ENCODE peak calls at places on chromosomes 1 and 21, in five cellular contexts. Q is H1, S is mesendoderm, A is neuronal stem cell, N is IMR-90. J is an unnamed sample.

GRCh38 chr1:44717653-44718052 is 13.3 kb downstream of the RNU5D-1 start:
- DNase-seq in Q (no peak), A (no peak), S (no peak), N (peak), J (no peak)

GRCh38 chr1:19525607-19526545 is 40.5 kb upstream of the CAPZB start:
- DNase-seq in S (no peak), N (no peak), A (no peak), Q (no peak), J (no peak)

GRCh38 chr1:64686828-64687724 is 57.8 kb upstream of the RAVER2 start:
- DNase-seq in S (peak), N (peak), Q (no peak), A (peak), J (no peak)

GRCh38 chr1:214290399-214291037 is 9.6 kb downstream of the SMYD2 start:
- DNase-seq in A (no peak), N (no peak), S (no peak), Q (no peak), J (no peak)

GRCh38 chr1:29450591-29450990 is 214.3 kb downstream of the PTPRU start:
- DNase-seq in N (no peak), S (no peak), Q (no peak), A (no peak), J (no peak)

GRCh38 chr1:239718997-239719628 is 332.7 kb downstream of the CHRM3 start:
- DNase-seq in N (no peak), Q (no peak), S (no peak), A (no peak), J (no peak)

GRCh38 chr1:109901508-109902145 is 9.0 kb upstream of the CSF1 start:
- DNase-seq in S (no peak), A (no peak), N (no peak), Q (no peak), J (no peak)

GRCh38 chr21:27505516-27505915 is 538.6 kb upstream of the ADAMTS5 start:
- DNase-seq in N (peak), A (no peak), Q (no peak), S (no peak), J (no peak)

GRCh38 chr21:15616864-15617574 is 112.8 kb upstream of the USP25 start:
- DNase-seq in S (no peak), A (no peak), Q (no peak), N (peak), J (no peak)

GRCh38 chr21:14488805-14489204 is 57.3 kb downstream of the SAMSN1 start:
- DNase-seq in Q (no peak), N (no peak), A (no peak), S (no peak), J (no peak)

GRCh38 chr1:62286778-62287224 is 32.4 kb downstream of the KANK4 start:
- DNase-seq in A (no peak), S (peak), N (no peak), Q (peak), J (peak)

GRCh38 chr1:84069236-84069845 is 70.4 kb upstream of the TTLL7 start:
- DNase-seq in S (peak), N (no peak), Q (no peak), A (no peak), J (no peak)

DNA sequence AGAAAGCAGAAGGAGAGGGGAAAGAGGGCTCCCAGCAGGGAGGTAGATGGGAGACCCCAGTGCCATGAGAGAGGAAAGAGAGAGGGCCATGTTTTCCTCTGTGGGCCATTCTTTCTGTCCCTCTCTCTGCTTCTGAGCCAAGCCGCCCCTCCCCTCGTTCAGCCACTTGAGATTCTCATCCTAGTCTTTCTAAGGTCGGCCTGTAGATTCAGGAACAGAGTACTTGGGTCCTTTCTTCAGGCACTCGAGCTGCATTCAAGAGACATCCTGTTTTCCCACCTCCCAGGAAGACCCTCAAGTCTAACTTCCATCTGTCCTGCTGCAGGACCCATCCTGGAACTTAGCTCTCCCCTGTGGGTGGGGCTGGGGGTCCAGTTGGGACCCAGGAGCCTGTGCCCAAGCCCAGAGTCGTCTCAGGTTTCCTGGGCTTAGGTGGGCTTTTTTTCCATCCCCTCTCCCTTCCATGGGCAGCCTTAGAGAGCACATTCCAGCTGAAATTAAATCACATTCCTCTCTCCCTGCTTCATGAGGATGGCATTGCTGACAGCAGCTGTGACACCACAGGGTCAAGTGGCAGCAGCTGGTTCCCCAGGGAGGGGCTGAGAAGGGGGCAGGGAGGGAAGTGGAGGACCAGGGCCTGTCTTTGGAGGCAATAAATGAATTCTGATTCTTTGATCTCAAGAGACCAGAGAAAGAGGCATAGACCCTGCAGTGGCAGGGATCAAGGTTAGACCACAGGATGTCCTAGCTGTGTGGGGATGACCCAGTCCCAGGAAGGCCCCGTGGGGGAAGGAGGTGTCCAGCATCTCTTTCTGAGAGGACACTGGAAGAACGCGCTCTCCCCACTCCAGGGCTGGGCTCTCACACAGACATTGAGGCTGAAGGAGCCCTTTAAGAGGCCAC is 12.9 kb downstream of the NES start:
- DNase-seq in S (peak), A (no peak), Q (no peak), N (peak), J (peak)
- H4K8ac ChIP-seq in S (no peak), A (no peak), Q (peak), N (peak), J (no peak)

GRCh38 chr21:34611528-34611927 is 3.4 kb downstream of the RCAN1 start:
- DNase-seq in A (no peak), N (no peak), Q (no peak), S (peak), J (no peak)

GRCh38 chr21:34609951-34610549 is 4.9 kb downstream of the RCAN1 start:
- DNase-seq in S (no peak), Q (no peak), N (no peak), A (no peak), J (no peak)

GRCh38 chr21:34613679-34614442 is 1.1 kb downstream of the RCAN1 start:
- DNase-seq in N (peak), Q (no peak), A (no peak), S (no peak), J (no peak)

GRCh38 chr21:34612557-34612956 is 2.4 kb downstream of the RCAN1 start:
- DNase-seq in Q (no peak), N (no peak), S (no peak), A (no peak), J (no peak)

GRCh38 chr21:34612056-34612455 is 2.9 kb downstream of the RCAN1 start:
- DNase-seq in S (no peak), Q (no peak), A (no peak), N (no peak), J (no peak)
- H3K23ac ChIP-seq in S (no peak), Q (no peak), A (no peak), N (no peak), J (no peak)

GRCh38 chr1:178155478-178156255 is 61.8 kb downstream of the RASAL2 start:
- DNase-seq in S (no peak), N (no peak), Q (no peak), A (no peak), J (no peak)

GRCh38 chr1:178150610-178151009 is 56.7 kb downstream of the RASAL2 start:
- DNase-seq in A (no peak), N (peak), Q (no peak), S (no peak), J (no peak)

GRCh38 chr1:178146456-178146855 is 52.6 kb downstream of the RASAL2 start:
- DNase-seq in A (no peak), Q (no peak), N (no peak), S (no peak), J (no peak)

DNA sequence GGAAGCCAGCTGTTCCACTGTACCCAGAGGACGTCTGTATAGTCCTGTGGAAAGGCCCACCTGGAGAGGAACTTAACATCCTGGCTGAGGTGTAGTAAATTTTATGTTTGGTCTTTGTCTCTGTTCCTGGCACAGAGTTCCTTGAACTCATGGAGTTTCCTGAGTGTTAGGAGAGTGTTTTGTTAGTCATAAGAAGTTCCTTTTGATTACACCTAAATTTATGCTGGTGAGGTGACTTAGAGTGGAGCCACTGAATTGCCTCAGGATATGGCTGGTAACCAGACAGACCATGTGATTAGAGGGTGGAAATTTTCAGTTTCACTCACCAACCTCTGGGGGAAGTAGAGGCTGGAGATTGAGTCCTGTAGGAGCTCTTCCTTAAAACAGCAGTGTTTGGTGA is 57.9 kb downstream of the RASAL2 start:
- DNase-seq in A (no peak), Q (no peak), S (no peak), N (no peak), J (no peak)
- H3K18ac ChIP-seq in A (no peak), Q (no peak), S (no peak), N (no peak), J (no peak)

GRCh38 chr1:232533328-232533727 is 96.6 kb downstream of the SIPA1L2 start:
- DNase-seq in A (no peak), Q (no peak), N (no peak), S (no peak), J (no peak)

GRCh38 chr1:232531291-232531690 is 98.6 kb downstream of the SIPA1L2 start:
- DNase-seq in N (no peak), Q (no peak), A (no peak), S (no peak), J (no peak)

GRCh38 chr1:232532901-232533300 is 97.0 kb downstream of the SIPA1L2 start:
- DNase-seq in N (no peak), Q (no peak), A (no peak), S (no peak), J (no peak)

GRCh38 chr1:232538224-232538942 is 91.5 kb downstream of the SIPA1L2 start:
- DNase-seq in Q (peak), A (peak), S (peak), N (peak), J (peak)

GRCh38 chr1:232534552-232535517 is 95.1 kb downstream of the SIPA1L2 start:
- DNase-seq in N (no peak), A (no peak), S (no peak), Q (no peak), J (no peak)
- H4K8ac ChIP-seq in N (no peak), A (no peak), S (no peak), Q (no peak), J (no peak)

GRCh38 chr1:156943756-156944155 is 23.3 kb downstream of the LRRC71 start:
- DNase-seq in N (no peak), S (no peak), Q (no peak), A (no peak), J (no peak)
- H3K23ac ChIP-seq in N (no peak), S (no peak), Q (no peak), A (peak), J (no peak)

DNA sequence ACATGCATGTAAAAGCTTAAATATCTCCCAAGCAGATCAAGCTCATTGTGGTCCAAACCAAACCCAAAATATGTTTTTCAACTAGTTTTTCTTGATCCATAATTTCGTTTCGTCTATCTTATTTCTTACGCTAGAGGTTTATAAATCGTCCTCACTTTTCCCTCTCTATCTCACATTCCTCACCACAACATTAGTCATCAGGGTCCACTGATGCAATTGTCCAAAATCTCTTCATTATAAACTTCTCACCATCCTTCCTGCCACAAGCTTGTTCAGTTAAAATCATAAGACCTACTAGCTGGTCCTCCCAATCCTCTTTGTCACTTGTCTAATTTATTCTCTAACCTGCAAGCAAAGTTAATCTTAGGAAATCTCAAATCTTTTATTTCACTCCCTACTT is 173.0 kb upstream of the PALMD start:
- DNase-seq in A (no peak), Q (no peak), S (no peak), N (peak), J (no peak)
- H3K18ac ChIP-seq in A (no peak), Q (no peak), S (no peak), N (no peak), J (no peak)

GRCh38 chr1:8903908-8904650 is 25.6 kb upstream of the ENO1 start:
- DNase-seq in S (peak), A (no peak), Q (no peak), N (peak), J (no peak)

GRCh38 chr1:8902765-8903164 is 24.3 kb upstream of the ENO1 start:
- DNase-seq in S (no peak), N (peak), Q (no peak), A (no peak), J (no peak)

GRCh38 chr1:8905582-8906191 is 27.2 kb upstream of the ENO1 start:
- DNase-seq in Q (no peak), A (no peak), S (no peak), N (no peak), J (no peak)

GRCh38 chr1:8899046-8899445 is 20.6 kb upstream of the ENO1 start:
- DNase-seq in Q (no peak), S (no peak), N (no peak), A (no peak), J (no peak)

GRCh38 chr1:8903410-8903809 is 24.9 kb upstream of the ENO1 start:
- DNase-seq in N (no peak), S (no peak), Q (no peak), A (no peak), J (no peak)
- H4K8ac ChIP-seq in N (peak), S (no peak), Q (no peak), A (no peak), J (no peak)

GRCh38 chr21:24938592-24938991 is 668.7 kb downstream of the MRPL39 start:
- DNase-seq in N (no peak), S (no peak), A (no peak), Q (no peak), J (no peak)
- H3K23ac ChIP-seq in N (no peak), S (no peak), A (no peak), Q (no peak), J (no peak)

DNA sequence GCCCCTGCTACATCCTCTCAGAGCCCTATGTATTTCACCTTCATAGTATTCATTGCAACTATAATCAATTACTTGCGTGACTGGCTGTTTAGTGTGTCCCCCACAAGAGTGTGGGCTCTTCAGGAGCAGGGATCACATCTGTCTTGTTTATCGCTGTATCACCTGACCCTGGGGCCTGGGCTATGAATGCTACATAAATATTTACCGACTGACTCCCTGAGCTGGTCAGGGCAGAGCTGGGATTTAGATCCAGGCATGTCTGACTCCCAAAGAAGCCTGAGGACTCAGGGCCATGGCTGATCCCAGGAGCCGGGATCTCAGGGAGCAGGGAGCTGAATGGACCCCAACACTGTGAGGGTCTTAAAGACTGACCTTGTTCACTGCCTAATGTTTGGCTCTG is 49.7 kb downstream of the AHDC1 start:
- DNase-seq in Q (no peak), S (no peak), A (no peak), N (no peak), J (no peak)
- H3K18ac ChIP-seq in Q (no peak), S (no peak), A (no peak), N (no peak), J (no peak)

DNA sequence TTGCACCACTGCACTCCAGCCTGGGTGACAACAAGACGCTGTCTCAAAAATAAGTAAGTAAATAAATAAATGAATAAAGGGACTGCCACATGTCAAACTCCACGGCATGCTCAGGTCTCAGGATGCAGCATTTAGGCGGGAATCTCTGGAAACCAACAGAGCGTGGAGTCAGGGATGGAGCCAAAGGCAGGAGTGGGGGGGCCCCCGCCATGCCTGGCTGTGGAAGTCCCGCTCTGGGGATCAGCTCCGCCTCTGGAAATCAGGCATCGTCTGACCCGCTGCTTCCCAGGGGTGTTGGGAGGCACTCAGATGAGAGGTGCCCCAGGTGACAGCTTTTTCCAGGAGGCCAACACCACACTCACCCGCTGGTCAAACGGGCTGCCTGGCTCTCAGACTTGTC is 20.2 kb downstream of the KIF17 start:
- DNase-seq in Q (no peak), N (no peak), S (no peak), A (no peak), J (no peak)
- H4K8ac ChIP-seq in Q (no peak), N (peak), S (no peak), A (no peak), J (no peak)

J was measured in H9.